ENCODE peak calls at places on chromosomes 11 and 22, in six cellular contexts. O is dermis blood vessel endothelial cell, A is right lobe of liver, K is kidney tubule cell, R is Ammon's horn, U is hypothalamus. M is an unnamed sample.

GRCh38 chr22:36453855-36454378 is 27.5 kb downstream of the TXN2 start:
- DNase-seq in U (no peak), O (no peak), K (no peak), A (no peak), R (no peak), M (no peak)

GRCh38 chr11:105227363-105227762 is 87.8 kb upstream of the CARD18 start:
- DNase-seq in O (no peak), U (no peak), K (no peak), R (no peak), A (no peak), M (no peak)

GRCh38 chr22:43110444-43110926 is at the start of gene BIK:
- DNase-seq in U (no peak), O (peak), A (peak), R (no peak), K (peak), M (no peak)

GRCh38 chr11:65435981-65436411 is 13.4 kb downstream of the NEAT1 start:
- DNase-seq in R (no peak), A (peak), O (peak), U (no peak), K (peak), M (peak)

GRCh38 chr11:66749091-66749490 is 20.1 kb upstream of the SPTBN2 start:
- DNase-seq in U (no peak), O (no peak), K (peak), R (no peak), A (no peak), M (no peak)

GRCh38 chr11:122424636-122425035 is 230.9 kb upstream of the UBASH3B start:
- DNase-seq in U (no peak), O (no peak), A (no peak), R (no peak), K (no peak), M (no peak)

GRCh38 chr22:49091451-49091850 is 736.2 kb downstream of the BRD1 start:
- DNase-seq in U (no peak), O (no peak), K (no peak), A (no peak), R (no peak), M (no peak)

GRCh38 chr22:23239429-23239828 is 59.1 kb downstream of the BCR start:
- DNase-seq in A (no peak), O (no peak), U (no peak), K (no peak), R (no peak), M (no peak)

GRCh38 chr11:119056397-119056999 is 507 bp downstream of the HYOU1 start:
- DNase-seq in R (no peak), K (peak), U (no peak), O (peak), A (no peak), M (peak)

GRCh38 chr11:26580929-26581328 is 8.9 kb upstream of the MUC15 start:
- DNase-seq in O (no peak), A (no peak), K (no peak), R (no peak), U (no peak), M (no peak)

GRCh38 chr11:124900464-124900863 is 2.8 kb upstream of the ROBO4 start:
- DNase-seq in U (no peak), O (peak), A (no peak), K (peak), R (no peak), M (no peak)

GRCh38 chr11:116986521-116987105 is 111.6 kb downstream of the SIK3 start:
- DNase-seq in U (no peak), K (peak), A (no peak), R (no peak), O (no peak), M (no peak)

GRCh38 chr22:28375761-28376534 is 303.7 kb downstream of the TTC28 start:
- DNase-seq in R (no peak), U (no peak), O (no peak), A (no peak), K (no peak), M (no peak)

GRCh38 chr11:17525570-17525969 is 18.6 kb downstream of the USH1C start:
- DNase-seq in A (no peak), R (no peak), U (no peak), O (no peak), K (peak), M (no peak)

GRCh38 chr11:67665537-67666302 is 8.7 kb downstream of the ALDH3B2 start:
- DNase-seq in U (no peak), R (no peak), K (peak), A (no peak), O (peak), M (no peak)

GRCh38 chr11:126857860-126858808 is 142.4 kb downstream of the KIRREL3 start:
- DNase-seq in A (no peak), K (no peak), U (no peak), R (no peak), O (no peak), M (no peak)

GRCh38 chr11:62601114-62601363 is 626 bp downstream of the MTA2 start:
- DNase-seq in A (no peak), O (peak), U (no peak), R (peak), K (peak), M (no peak)

GRCh38 chr11:26621147-26621546 is 49.1 kb upstream of the MUC15 start:
- DNase-seq in U (no peak), O (no peak), R (no peak), K (peak), A (no peak), M (no peak)

GRCh38 chr11:83056204-83056603 is 15.5 kb downstream of the RAB30 start:
- DNase-seq in R (no peak), A (no peak), K (no peak), U (no peak), O (peak), M (no peak)

GRCh38 chr11:21909145-21909544 is 283.7 kb upstream of the ANO5 start:
- DNase-seq in R (no peak), K (peak), A (no peak), O (no peak), U (no peak), M (no peak)

GRCh38 chr11:5258543-5259262 is 4.1 kb upstream of the HBG2 start:
- DNase-seq in O (no peak), K (no peak), A (no peak), U (no peak), R (no peak), M (no peak)

GRCh38 chr11:56885182-56885581 is 103.5 kb upstream of the OR5AK2 start:
- DNase-seq in R (peak), U (no peak), A (no peak), K (peak), O (no peak), M (no peak)

GRCh38 chr22:29621761-29622526 is 18.5 kb downstream of the NF2 start:
- DNase-seq in U (no peak), O (peak), A (no peak), R (no peak), K (peak), M (no peak)

GRCh38 chr22:46563381-46564083 is 26.1 kb upstream of the CELSR1 start:
- DNase-seq in O (peak), K (peak), U (no peak), A (peak), R (peak), M (no peak)

GRCh38 chr22:49740242-49740641 is 87.4 kb downstream of the BRD1 start:
- DNase-seq in A (no peak), U (no peak), O (no peak), R (no peak), K (no peak), M (no peak)

GRCh38 chr11:127627629-127628462 is 627.3 kb upstream of the KIRREL3 start:
- DNase-seq in U (no peak), K (peak), R (no peak), A (peak), O (no peak), M (no peak)

GRCh38 chr11:61148016-61148640 is 13.1 kb downstream of the VPS37C start:
- DNase-seq in R (no peak), A (no peak), O (peak), U (no peak), K (peak), M (no peak)

GRCh38 chr22:36285545-36285944 is 32.6 kb downstream of the APOL1 start:
- DNase-seq in U (no peak), O (no peak), A (peak), R (no peak), K (no peak), M (no peak)

GRCh38 chr11:30365793-30366517 is 43.1 kb downstream of the ARL14EP start:
- DNase-seq in R (no peak), U (no peak), O (no peak), K (no peak), A (no peak), M (no peak)

GRCh38 chr11:72831521-72832300 is 17.5 kb downstream of the ATG16L2 start:
- DNase-seq in U (peak), A (peak), R (peak), O (peak), K (peak), M (peak)

GRCh38 chr11:73760066-73760679 is 701 bp downstream of the RAB6A start:
- DNase-seq in U (peak), A (peak), K (peak), O (peak), R (peak), M (peak)

GRCh38 chr11:73367482-73368024 is 8.6 kb upstream of the RELT start:
- DNase-seq in A (no peak), U (no peak), O (no peak), R (no peak), K (no peak), M (no peak)

GRCh38 chr11:68954970-68955958 is 25.5 kb downstream of the MRGPRD start:
- DNase-seq in R (no peak), A (no peak), K (peak), U (no peak), O (peak), M (no peak)

GRCh38 chr11:1483445-1483961 is 3.1 kb downstream of the MOB2 start:
- DNase-seq in O (no peak), U (no peak), R (no peak), K (no peak), A (no peak), M (peak)

GRCh38 chr22:20089226-20089976 is 9.4 kb downstream of the DGCR8 start:
- DNase-seq in K (no peak), O (no peak), R (no peak), A (no peak), U (no peak), M (no peak)

GRCh38 chr22:17838180-17838865 is 64.1 kb upstream of the BID start:
- DNase-seq in U (no peak), A (peak), K (no peak), R (no peak), O (no peak), M (no peak)

GRCh38 chr11:107570015-107570414 is 4.5 kb upstream of the ALKBH8 start:
- DNase-seq in O (no peak), K (no peak), R (no peak), U (no peak), A (no peak), M (no peak)

GRCh38 chr11:93541884-93542752 is 1.1 kb downstream of the SMCO4 start:
- DNase-seq in U (no peak), O (peak), R (peak), K (peak), A (no peak), M (peak)

M was measured in gastrocnemius medialis.